ENCODE peak calls at places on chromosomes 6 and 20, in five cellular contexts. H, V, Z, R and L are unnamed samples.

GRCh38 chr6:53679446-53679933 is 13.9 kb upstream of the KLHL31 start:
- DNase-seq in Z (no peak), H (no peak), R (no peak), V (no peak), L (no peak)

GRCh38 chr6:108755257-108756240 is 92.7 kb upstream of the ARMC2 start:
- DNase-seq in V (no peak), R (no peak), Z (no peak), H (no peak), L (no peak)

GRCh38 chr20:47027042-47027441 is 132.4 kb downstream of the EYA2 start:
- DNase-seq in H (no peak), V (no peak), Z (no peak), R (peak; percentile 21), L (no peak)

GRCh38 chr20:40868568-40869223 is 159.9 kb upstream of the TOP1 start:
- DNase-seq in R (peak; percentile 23), Z (no peak), H (no peak), V (peak; percentile 73), L (no peak)

GRCh38 chr6:149168968-149169367 is 148.5 kb upstream of the TAB2 start:
- DNase-seq in H (no peak), Z (no peak), V (no peak), R (no peak), L (no peak)

GRCh38 chr20:62685781-62686555 is 22.7 kb upstream of the NTSR1 start:
- DNase-seq in V (no peak), Z (no peak), H (no peak), R (no peak), L (no peak)

GRCh38 chr6:2127484-2127911 is 117.9 kb downstream of the GMDS start:
- DNase-seq in R (peak; percentile 32), V (no peak), Z (no peak), H (no peak), L (no peak)

GRCh38 chr20:7723284-7723683 is 217.0 kb downstream of the HAO1 start:
- DNase-seq in H (no peak), V (no peak), Z (no peak), R (no peak), L (no peak)

GRCh38 chr20:40651121-40651520 is 37.9 kb downstream of the MAFB start:
- DNase-seq in H (no peak), Z (no peak), V (no peak), R (no peak), L (no peak)

GRCh38 chr20:50558483-50558925 is 48.3 kb downstream of the PTPN1 start:
- DNase-seq in H (no peak), V (peak; percentile 16), R (no peak), Z (no peak), L (no peak)

GRCh38 chr20:3010985-3011723 is 32.3 kb upstream of the GNRH2 start:
- DNase-seq in Z (no peak), H (no peak), V (no peak), R (no peak), L (no peak)

GRCh38 chr20:50586531-50587232 is 76.5 kb downstream of the PTPN1 start:
- DNase-seq in H (no peak), R (no peak), Z (no peak), V (no peak), L (no peak)

GRCh38 chr20:58473818-58474425 is 41.3 kb downstream of the APCDD1L start:
- DNase-seq in H (no peak), R (no peak), V (no peak), Z (peak; percentile 37), L (peak; percentile 28)

GRCh38 chr6:155329460-155330132 is 15.3 kb upstream of the TFB1M start:
- DNase-seq in H (no peak), Z (no peak), R (no peak), V (no peak), L (no peak)

GRCh38 chr20:64129146-64129782 is 21.9 kb upstream of the NPBWR2 start:
- DNase-seq in V (no peak), Z (no peak), R (no peak), H (no peak), L (no peak)

GRCh38 chr6:151391471-151392428 is at the start of gene ZBTB2:
- DNase-seq in R (peak; percentile 73), V (no peak), H (peak; percentile 49), Z (peak; percentile 78), L (peak; percentile 71)

GRCh38 chr20:44861547-44862006 is 23.9 kb upstream of the YWHAB start:
- DNase-seq in H (no peak), R (peak; percentile 56), V (no peak), Z (no peak), L (no peak)

GRCh38 chr6:99121748-99122147 is 174.0 kb upstream of the FBXL4 start:
- DNase-seq in R (no peak), Z (no peak), H (no peak), V (no peak), L (no peak)

GRCh38 chr20:38729767-38730166 is 5.5 kb downstream of the SLC32A1 start:
- DNase-seq in H (no peak), V (no peak), Z (no peak), R (no peak), L (no peak)

GRCh38 chr6:168196385-168196860 is 117.4 kb upstream of the FRMD1 start:
- DNase-seq in R (no peak), Z (no peak), H (no peak), V (no peak), L (no peak)

GRCh38 chr20:49937023-49937929 is 1.1 kb downstream of the RNF114 start:
- DNase-seq in H (no peak), V (no peak), R (no peak), Z (no peak), L (no peak)

GRCh38 chr6:148873868-148874267 is 127.0 kb downstream of the UST start:
- DNase-seq in Z (no peak), H (no peak), V (no peak), R (no peak), L (no peak)

GRCh38 chr6:626236-626635 is 30.7 kb downstream of the HUS1B start:
- DNase-seq in R (peak; percentile 15), H (no peak), V (no peak), Z (no peak), L (no peak)

GRCh38 chr6:53066059-53066406 is 829 bp downstream of the FBXO9 start:
- DNase-seq in Z (no peak), V (no peak), R (peak; percentile 59), H (no peak), L (peak; percentile 48)

GRCh38 chr20:58694241-58695083 is 1.9 kb downstream of the NPEPL1 start:
- DNase-seq in R (no peak), V (no peak), H (no peak), Z (no peak), L (no peak)

GRCh38 chr6:82840571-82840970 is 225.1 kb downstream of the UBE3D start:
- DNase-seq in H (no peak), Z (no peak), V (no peak), R (no peak), L (no peak)

GRCh38 chr20:45016089-45016641 is 49.9 kb downstream of the STK4 start:
- DNase-seq in V (no peak), H (no peak), R (no peak), Z (no peak), L (peak; percentile 75)

GRCh38 chr6:30618270-30618787 is 689 bp downstream of the MRPS18B start:
- DNase-seq in R (no peak), V (no peak), Z (no peak), H (no peak), L (no peak)

GRCh38 chr6:11491998-11492397 is 45.6 kb upstream of the TMEM170B start:
- DNase-seq in V (no peak), H (no peak), R (no peak), Z (no peak), L (no peak)

GRCh38 chr6:47005486-47005885 is 36.6 kb downstream of the ADGRF1 start:
- DNase-seq in Z (no peak), V (no peak), H (no peak), R (no peak), L (no peak)

GRCh38 chr20:15930324-15931305 is 642.6 kb downstream of the KIF16B start:
- DNase-seq in V (no peak), H (no peak), R (no peak), Z (no peak), L (peak; percentile 43)

GRCh38 chr6:23446394-23447001 is 679.5 kb upstream of the NRSN1 start:
- DNase-seq in Z (no peak), V (peak; percentile 25), H (peak; percentile 3), R (no peak), L (no peak)

GRCh38 chr20:6121504-6121903 is 1.3 kb downstream of the FERMT1 start:
- DNase-seq in H (no peak), R (no peak), Z (no peak), V (no peak), L (no peak)

GRCh38 chr6:98498891-98499290 is 335.5 kb upstream of the POU3F2 start:
- DNase-seq in R (no peak), H (no peak), V (no peak), Z (no peak), L (no peak)

GRCh38 chr20:41631826-41632225 is 13.6 kb upstream of the CHD6 start:
- DNase-seq in H (no peak), R (peak; percentile 52), V (no peak), Z (no peak), L (no peak)

GRCh38 chr6:80642452-80642851 is 536.0 kb downstream of the BCKDHB start:
- DNase-seq in Z (no peak), R (no peak), V (no peak), H (no peak), L (no peak)

GRCh38 chr20:47392015-47392720 is 35.7 kb upstream of the ZMYND8 start:
- DNase-seq in V (peak; percentile 85), R (no peak), H (no peak), Z (no peak), L (peak; percentile 68)

GRCh38 chr6:160991411-160992322 is at the start of gene MAP3K4:
- DNase-seq in H (peak; percentile 76), R (peak; percentile 88), Z (peak; percentile 88), V (no peak), L (peak; percentile 87)
- TF ChIP-seq CTCF in H (peak; percentile 14), R (no peak), Z (peak; percentile 21), V (no peak), L (no peak)

GRCh38 chr20:37387519-37388269 is 41.8 kb downstream of the SRC start:
- DNase-seq in R (no peak), V (no peak), H (no peak), Z (no peak), L (peak; percentile 53)
- TF ChIP-seq CTCF in R (no peak), V (no peak), H (no peak), Z (no peak), L (no peak)

GRCh38 chr6:165858571-165858970 is 195.5 kb upstream of the PDE10A start:
- DNase-seq in Z (no peak), R (no peak), V (no peak), H (no peak), L (no peak)
- TF ChIP-seq CTCF in Z (peak; percentile 59), R (no peak), V (no peak), H (peak; percentile 28), L (peak; percentile 20)

DNA sequence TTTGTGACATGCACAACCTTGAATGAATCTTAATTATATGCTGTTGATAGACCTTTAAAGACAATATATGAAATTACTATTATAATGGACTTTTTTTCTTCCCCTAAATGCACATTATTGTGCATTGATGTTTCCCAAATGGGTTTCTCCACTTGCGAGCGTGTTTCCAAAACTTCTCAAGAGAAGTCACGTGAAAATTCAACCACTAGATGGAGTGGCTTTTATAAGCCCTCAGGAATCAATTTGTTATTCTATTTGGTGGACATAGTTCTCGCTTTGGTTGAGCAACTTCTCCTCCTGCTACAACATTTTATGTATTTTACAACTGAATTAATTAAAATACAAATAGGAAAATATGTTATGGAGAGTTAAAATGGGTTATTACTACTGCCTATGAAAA is 9.0 kb downstream of the CNR1 start:
- DNase-seq in V (no peak), H (no peak), Z (no peak), R (no peak), L (no peak)
- TF ChIP-seq CTCF in V (no peak), H (peak; percentile 30), Z (peak; percentile 51), R (no peak), L (no peak)

GRCh38 chr6:134607411-134607810 is 289.5 kb upstream of the SGK1 start:
- DNase-seq in V (no peak), H (no peak), R (no peak), Z (no peak), L (no peak)
- TF ChIP-seq CTCF in V (no peak), H (no peak), R (no peak), Z (no peak), L (no peak)